ENCODE peak calls at places on chromosomes 1 and 21, in eight cellular contexts. E, Z, G, K, Y, B, A and R are unnamed samples.
A peak's percentile ranks its signal among the peaks of the same experiment; 100 is the strongest.

GRCh38 chr1:2637472-2637871 is 4.7 kb upstream of the MMEL1 start:
- DNase-seq in E (no peak), Z (no peak), G (no peak), K (no peak), Y (no peak), B (no peak), A (no peak), R (no peak)

GRCh38 chr1:52554756-52555155 is 1.9 kb upstream of the TUT4 start:
- DNase-seq in E (peak; percentile 46), Z (peak; percentile 50), G (no peak), K (no peak), Y (no peak), B (no peak), A (peak; percentile 42), R (peak; percentile 18)

GRCh38 chr1:66598670-66599069 is 64.7 kb downstream of the SGIP1 start:
- DNase-seq in E (no peak), Z (no peak), G (no peak), K (no peak), Y (no peak), B (peak; percentile 79), A (peak; percentile 86), R (no peak)

GRCh38 chr1:46176211-46176865 is at the start of gene P3R3URF:
- DNase-seq in E (no peak), Z (no peak), G (no peak), K (no peak), Y (no peak), B (no peak), A (no peak), R (no peak)

GRCh38 chr21:36847189-36847588 is 119.3 kb downstream of the HLCS start:
- DNase-seq in E (no peak), Z (no peak), G (no peak), K (no peak), Y (no peak), B (peak; percentile 58), A (peak; percentile 77), R (no peak)

GRCh38 chr1:199135901-199136300 is 497.1 kb downstream of the PTPRC start:
- DNase-seq in E (no peak), Z (no peak), G (no peak), K (no peak), Y (no peak), B (no peak), A (no peak), R (no peak)

GRCh38 chr1:22339237-22339636 is 112.4 kb upstream of the ZBTB40 start:
- DNase-seq in E (no peak), Z (peak; percentile 90), G (no peak), K (no peak), Y (peak; percentile 92), B (peak; percentile 32), A (no peak), R (no peak)

GRCh38 chr1:205537386-205538018 is 33.0 kb downstream of the CDK18 start:
- DNase-seq in E (no peak), Z (peak; percentile 9), G (no peak), K (no peak), Y (no peak), B (peak; percentile 28), A (no peak), R (no peak)

GRCh38 chr1:180234369-180235076 is 4.5 kb downstream of the LHX4 start:
- DNase-seq in E (peak; percentile 86), Z (no peak), G (no peak), K (no peak), Y (no peak), B (no peak), A (no peak), R (peak; percentile 84)
- H3K4me1 ChIP-seq in E (peaks cover 7% of the 10 kb centered on the region), Z (peaks cover 15% of the 10 kb centered on the region), G (peaks cover 22% of the 10 kb centered on the region), K (peaks cover 42% of the 10 kb centered on the region), Y (peaks cover 3% of the 10 kb centered on the region), B (no peaks in the 10 kb centered on the region), A (peaks cover 5% of the 10 kb centered on the region), R (peaks cover 4% of the 10 kb centered on the region)

GRCh38 chr21:38227401-38227800 is 29.4 kb upstream of the KCNJ15 start:
- DNase-seq in E (no peak), Z (no peak), G (no peak), K (no peak), Y (no peak), B (no peak), A (no peak), R (no peak)
- H3K9me3 ChIP-seq in E (peaks cover 78% of the 10 kb centered on the region), Z (peaks cover 8% of the 10 kb centered on the region), G (peaks cover 12% of the 10 kb centered on the region), K (peaks cover 86% of the 10 kb centered on the region), Y (peaks cover 9% of the 10 kb centered on the region), B (no peaks in the 10 kb centered on the region), A (no peaks in the 10 kb centered on the region), R (peaks cover 2% of the 10 kb centered on the region)

GRCh38 chr1:8423702-8424538 is 106.0 kb downstream of the SLC45A1 start:
- DNase-seq in E (peak; percentile 92), Z (peak; percentile 54), G (peak; percentile 32), K (no peak), Y (peak; percentile 58), B (peak; percentile 64), A (peak; percentile 78), R (peak; percentile 40)
- H3K4me1 ChIP-seq in E (peaks cover 8% of the 10 kb centered on the region), Z (peaks cover 27% of the 10 kb centered on the region), G (peaks cover 79% of the 10 kb centered on the region), K (peaks cover 62% of the 10 kb centered on the region), Y (no peaks in the 10 kb centered on the region), B (peaks cover 58% of the 10 kb centered on the region), A (peaks cover 9% of the 10 kb centered on the region), R (peaks cover 16% of the 10 kb centered on the region)

DNA sequence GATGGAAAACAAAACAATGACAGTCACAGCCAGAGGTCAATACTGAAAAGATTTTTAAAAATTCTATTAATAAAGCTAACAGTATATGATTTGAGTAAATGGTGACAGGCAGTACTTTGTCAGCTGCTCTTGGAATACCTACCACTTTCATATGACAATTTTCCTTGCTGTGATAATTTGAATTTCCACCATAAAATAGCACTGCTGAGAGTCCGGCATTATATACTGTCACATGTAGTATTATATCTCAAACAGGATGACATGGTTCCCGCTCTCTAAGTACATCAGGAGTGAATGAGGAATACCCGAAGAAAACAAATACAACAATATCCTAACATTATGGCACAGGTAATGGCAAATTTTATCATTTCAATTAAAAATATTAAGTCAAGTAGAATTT is 146.8 kb upstream of the TMPRSS15 start:
- DNase-seq in E (no peak), Z (no peak), G (no peak), K (no peak), Y (no peak), B (no peak), A (no peak), R (no peak)
- H3K9me3 ChIP-seq in E (no peaks in the 10 kb centered on the region), Z (no peaks in the 10 kb centered on the region), G (no peaks in the 10 kb centered on the region), K (no peaks in the 10 kb centered on the region), Y (no peaks in the 10 kb centered on the region), B (no peaks in the 10 kb centered on the region), A (no peaks in the 10 kb centered on the region), R (no peaks in the 10 kb centered on the region)